ENCODE peak calls at places on chromosomes 12 and 14, in six cellular contexts. A is AG09309, H is A172, D is fibroblast of lung, L is body of pancreas, O is mucosa of gallbladder. G is an unnamed sample.

GRCh38 chr14:22657861-22658260 is 13.7 kb upstream of the OR6J1 start:
- DNase-seq in A (no peak), H (no peak), D (peak), L (peak), O (peak), G (no peak)

GRCh38 chr14:69573841-69574265 is 818 bp downstream of the CCDC177 start:
- DNase-seq in A (no peak), H (no peak), D (no peak), L (no peak), O (no peak), G (no peak)

GRCh38 chr14:95121911-95122696 is 35.2 kb downstream of the DICER1 start:
- DNase-seq in A (no peak), H (no peak), D (no peak), L (no peak), O (no peak), G (no peak)

GRCh38 chr12:98856897-98857540 is 211.9 kb downstream of the APAF1 start:
- DNase-seq in A (no peak), H (peak), D (peak), L (no peak), O (no peak), G (no peak)

GRCh38 chr14:32038876-32039275 is 38.2 kb upstream of the ARHGAP5 start:
- DNase-seq in A (no peak), H (no peak), D (peak), L (no peak), O (no peak), G (no peak)

GRCh38 chr14:56886471-56887062 is 76.3 kb upstream of the OTX2 start:
- DNase-seq in A (no peak), H (no peak), D (no peak), L (no peak), O (no peak), G (no peak)

GRCh38 chr14:77059276-77059934 is 30.9 kb upstream of the IRF2BPL start:
- DNase-seq in A (peak), H (peak), D (peak), L (peak), O (no peak), G (peak)

GRCh38 chr12:130436741-130437501 is 99.2 kb downstream of the PIWIL1 start:
- DNase-seq in A (no peak), H (no peak), D (no peak), L (no peak), O (no peak), G (no peak)

GRCh38 chr14:23015618-23016017 is 5.7 kb upstream of the C14orf93 start:
- DNase-seq in A (no peak), H (no peak), D (no peak), L (no peak), O (no peak), G (no peak)

GRCh38 chr12:107761502-107761904 is 566 bp upstream of the PRDM4 start:
- DNase-seq in A (no peak), H (no peak), D (no peak), L (no peak), O (no peak), G (no peak)

GRCh38 chr12:106078358-106079025 is 60.3 kb downstream of the NUAK1 start:
- DNase-seq in A (peak), H (peak), D (peak), L (no peak), O (no peak), G (peak)

GRCh38 chr12:53601296-53601847 is 24.8 kb downstream of the ATF7 start:
- DNase-seq in A (no peak), H (no peak), D (no peak), L (no peak), O (no peak), G (no peak)

GRCh38 chr12:15995801-15996200 is 84.7 kb downstream of the DERA start:
- DNase-seq in A (no peak), H (no peak), D (no peak), L (no peak), O (no peak), G (no peak)